ENCODE peak calls at places on chromosomes 5 and 9, in eight cellular contexts. B is H9; N is HT1080; I is activated T-helper 1 cell treated with Interleukin-2 at 50 U/mL for 16 hours; H is iPS-NIHi11; L is T-helper 9 cell; G is stimulated activated CD4-positive, alpha-beta T cell treated with anti-CD3 and anti-CD28 coated beads, Interleukin-4, amount 100 ng/mL, for 1 hour; C is HuH-7.5. P is an unnamed sample.

GRCh38 chr9:37453827-37454226 is 11.4 kb downstream of the ZBTB5 start:
- DNase-seq in I (no peak), H (no peak), B (no peak), L (no peak), N (no peak), C (no peak), G (no peak), P (no peak)

GRCh38 chr5:33832904-33833575 is 58.8 kb downstream of the ADAMTS12 start:
- DNase-seq in G (no peak), I (no peak), L (no peak), C (no peak), H (no peak), B (no peak), N (no peak), P (no peak)

GRCh38 chr9:138024831-138025291 is 147.3 kb downstream of the CACNA1B start:
- DNase-seq in I (no peak), N (no peak), C (no peak), B (no peak), L (no peak), H (no peak), G (no peak), P (no peak)

GRCh38 chr9:112003538-112003937 is 106.9 kb downstream of the UGCG start:
- DNase-seq in I (no peak), B (no peak), N (no peak), G (no peak), C (no peak), L (no peak), H (no peak), P (no peak)

GRCh38 chr9:111386386-111386785 is 56.4 kb upstream of the OR2K2 start:
- DNase-seq in L (no peak), B (no peak), N (no peak), H (no peak), I (no peak), C (no peak), G (no peak), P (no peak)

GRCh38 chr9:70291446-70291845 is 32.7 kb downstream of the SMC5 start:
- DNase-seq in C (no peak), B (no peak), I (no peak), L (no peak), N (no peak), H (no peak), G (no peak), P (no peak)

GRCh38 chr9:18539203-18539602 is 65.2 kb downstream of the ADAMTSL1 start:
- DNase-seq in I (no peak), N (no peak), C (no peak), B (no peak), L (no peak), H (no peak), G (no peak), P (no peak)

GRCh38 chr5:30650311-30650710 is 543.2 kb upstream of the CDH6 start:
- DNase-seq in N (no peak), H (peak; percentile 7), I (no peak), L (no peak), C (no peak), B (no peak), G (no peak), P (no peak)

GRCh38 chr9:73583590-73583989 is 431.9 kb downstream of the ANXA1 start:
- DNase-seq in L (no peak), I (no peak), H (no peak), N (peak; percentile 83), B (no peak), G (no peak), C (no peak), P (no peak)

GRCh38 chr9:114286146-114286679 is 36.7 kb upstream of the ORM1 start:
- DNase-seq in C (no peak), G (no peak), B (peak; percentile 10), L (no peak), I (no peak), N (no peak), H (no peak), P (peak; percentile 1)

GRCh38 chr5:6712136-6712581 is 1.1 kb upstream of the TENT4A start:
- DNase-seq in H (peak; percentile 51), G (peak; percentile 45), I (peak; percentile 33), B (peak; percentile 56), N (peak; percentile 64), L (peak; percentile 29), C (no peak), P (peak; percentile 66)

GRCh38 chr9:136855461-136856077 is 3.4 kb downstream of the MAMDC4 start:
- DNase-seq in L (no peak), N (no peak), C (no peak), H (no peak), G (no peak), I (no peak), B (no peak), P (peak; percentile 18)

GRCh38 chr9:5438301-5439162 is 807 bp upstream of the PLGRKT start:
- DNase-seq in C (no peak), G (peak; percentile 52), L (peak; percentile 45), N (no peak), I (no peak), H (no peak), B (no peak), P (no peak)

GRCh38 chr9:92616199-92617129 is 53.5 kb downstream of the IPPK start:
- DNase-seq in G (no peak), C (no peak), N (no peak), B (peak; percentile 5), H (no peak), I (no peak), L (no peak), P (no peak)

GRCh38 chr5:112957970-112958773 is 18.4 kb upstream of the DCP2 start:
- DNase-seq in I (no peak), G (peak; percentile 13), L (no peak), C (no peak), B (no peak), N (peak; percentile 89), H (peak; percentile 20), P (no peak)

GRCh38 chr5:1542755-1543154 is 19.0 kb upstream of the LPCAT1 start:
- DNase-seq in C (no peak), G (no peak), I (no peak), B (no peak), N (peak; percentile 82), H (no peak), L (no peak), P (no peak)